ENCODE peak calls at places on chromosome 2, in five cellular contexts. X, W, V, G and Y are unnamed samples.

GRCh38 chr2:73999881-74000597 is 15.3 kb downstream of the TET3 start:
- DNase-seq in V (no peak), G (no peak), W (peak), X (peak), Y (peak)

GRCh38 chr2:132774189-132774588 is 104.2 kb upstream of the LYPD1 start:
- DNase-seq in X (no peak), V (no peak), W (no peak), G (no peak), Y (peak)

GRCh38 chr2:71851094-71851755 is 296.4 kb downstream of the CYP26B1 start:
- DNase-seq in V (no peak), G (no peak), X (peak), W (no peak), Y (no peak)

GRCh38 chr2:109218087-109218791 is 89.2 kb downstream of the SH3RF3 start:
- DNase-seq in G (no peak), V (peak), X (no peak), W (no peak), Y (peak)

GRCh38 chr2:216056739-216057138 is 24.9 kb downstream of the PECR start:
- DNase-seq in G (no peak), V (no peak), X (no peak), W (no peak), Y (no peak)

GRCh38 chr2:1990151-1990589 is 245.9 kb upstream of the PXDN start:
- DNase-seq in V (no peak), X (no peak), W (no peak), G (no peak), Y (no peak)

GRCh38 chr2:46848446-46848845 is 67.2 kb downstream of the MCFD2 start:
- DNase-seq in V (no peak), G (no peak), W (no peak), X (peak), Y (no peak)

GRCh38 chr2:37688771-37689468 is 17.5 kb upstream of the CDC42EP3 start:
- DNase-seq in X (peak), W (peak), V (no peak), G (no peak), Y (peak)

GRCh38 chr2:120453635-120453998 is 107.7 kb downstream of the INHBB start:
- DNase-seq in G (no peak), X (no peak), W (no peak), V (peak), Y (peak)

GRCh38 chr2:179729961-179730360 is 131.5 kb downstream of the ZNF385B start:
- DNase-seq in W (no peak), G (no peak), V (no peak), X (no peak), Y (no peak)

GRCh38 chr2:70113396-70114100 is 26.3 kb downstream of the PCBP1 start:
- DNase-seq in V (no peak), G (no peak), X (no peak), W (no peak), Y (no peak)

GRCh38 chr2:48284624-48285212 is 245.2 kb upstream of the STON1 start:
- DNase-seq in V (no peak), G (no peak), W (no peak), X (no peak), Y (no peak)

GRCh38 chr2:235634435-235635152 is 140.8 kb downstream of the AGAP1 start:
- DNase-seq in G (no peak), X (no peak), V (no peak), W (no peak), Y (peak)

GRCh38 chr2:14199040-14199439 is 433.5 kb upstream of the LRATD1 start:
- DNase-seq in X (no peak), G (no peak), V (no peak), W (no peak), Y (no peak)

GRCh38 chr2:219298759-219299371 is 10.3 kb downstream of the PTPRN start:
- DNase-seq in X (peak), V (peak), G (peak), W (peak), Y (peak)

GRCh38 chr2:117536139-117536538 is 278.4 kb upstream of the DDX18 start:
- DNase-seq in V (peak), X (no peak), W (no peak), G (no peak), Y (no peak)

GRCh38 chr2:204468689-204469429 is 76.4 kb upstream of the PARD3B start:
- DNase-seq in X (no peak), G (no peak), V (no peak), W (no peak), Y (peak)

GRCh38 chr2:210938228-210938627 is 381.8 kb downstream of the CPS1 start:
- DNase-seq in X (no peak), G (no peak), W (no peak), V (no peak), Y (no peak)

GRCh38 chr2:241877197-241877685 is 7.7 kb downstream of the RTP5 start:
- DNase-seq in G (no peak), X (no peak), W (no peak), V (no peak), Y (no peak)

GRCh38 chr2:126921066-126921465 is 22.4 kb downstream of the TEX51 start:
- DNase-seq in X (no peak), G (no peak), W (no peak), V (no peak), Y (no peak)

GRCh38 chr2:39379643-39380524 is 57.2 kb downstream of the MAP4K3 start:
- DNase-seq in W (peak), V (peak), X (no peak), G (no peak), Y (peak)

GRCh38 chr2:171922230-171923022 is at the start of gene HAT1:
- DNase-seq in X (peak), V (peak), G (peak), W (peak), Y (peak)
- TF ChIP-seq POLR2A in X (peak), V (no peak), G (peak), W (peak), Y (peak)

GRCh38 chr2:11290211-11290610 is 54.2 kb downstream of the ROCK2 start:
- DNase-seq in G (no peak), W (no peak), V (no peak), X (no peak), Y (no peak)
- TF ChIP-seq POLR2A in G (no peak), W (no peak), V (no peak), X (no peak), Y (no peak)

GRCh38 chr2:238060542-238061309 is at the start of gene SCLY:
- DNase-seq in X (peak), G (peak), V (peak), W (peak), Y (peak)
- TF ChIP-seq POLR2A in X (peak), G (peak), V (peak), W (peak), Y (peak)

DNA sequence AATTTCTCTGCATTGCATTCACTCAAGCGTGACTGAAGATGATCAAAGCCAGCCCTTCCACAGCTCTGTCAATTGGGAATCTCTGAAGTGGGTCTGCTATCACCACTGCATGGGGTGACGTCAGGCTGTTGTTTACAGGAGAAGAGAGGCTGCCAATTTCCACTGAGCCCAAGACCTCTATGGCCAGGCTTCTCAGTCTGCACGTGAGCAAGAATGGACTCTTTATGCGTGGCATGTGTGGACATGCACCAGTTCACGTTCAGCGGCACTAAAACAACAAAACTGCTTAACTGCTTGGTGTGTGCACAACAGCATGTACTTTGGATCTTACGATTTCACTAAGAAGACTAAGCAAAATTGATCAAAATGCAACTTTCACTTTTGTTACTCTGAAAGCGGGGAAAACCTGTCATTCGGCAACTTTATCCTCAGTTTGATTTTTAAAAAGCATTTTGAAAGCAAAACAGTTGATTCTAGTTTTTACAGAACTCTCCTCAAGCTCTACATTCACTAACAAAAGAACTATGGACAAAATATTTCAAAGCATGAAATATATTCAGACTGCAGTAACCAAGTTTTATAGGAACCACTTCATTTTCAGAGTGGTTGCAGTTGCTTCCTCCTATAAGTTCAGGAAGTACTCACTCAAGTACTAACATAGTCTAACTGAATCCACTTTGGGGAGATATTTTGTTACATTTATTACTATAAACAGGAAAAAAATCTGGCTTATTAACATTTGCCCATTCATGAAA is 77.0 kb upstream of the SERTAD2 start:
- DNase-seq in V (peak), W (peak), G (peak), X (peak), Y (peak)
- TF ChIP-seq POLR2A in V (peak), W (no peak), G (no peak), X (peak), Y (no peak)

GRCh38 chr2:121790276-121790956 is 35.0 kb downstream of the TSN start:
- DNase-seq in X (no peak), W (no peak), G (no peak), V (peak), Y (peak)

GRCh38 chr2:121793816-121794215 is 38.4 kb downstream of the TSN start:
- DNase-seq in V (no peak), G (no peak), X (no peak), W (no peak), Y (no peak)

GRCh38 chr2:121791253-121791652 is 35.8 kb downstream of the TSN start:
- DNase-seq in X (no peak), G (no peak), V (no peak), W (no peak), Y (no peak)

GRCh38 chr2:121794233-121794632 is 38.8 kb downstream of the TSN start:
- DNase-seq in W (no peak), X (no peak), V (no peak), G (no peak), Y (no peak)

DNA sequence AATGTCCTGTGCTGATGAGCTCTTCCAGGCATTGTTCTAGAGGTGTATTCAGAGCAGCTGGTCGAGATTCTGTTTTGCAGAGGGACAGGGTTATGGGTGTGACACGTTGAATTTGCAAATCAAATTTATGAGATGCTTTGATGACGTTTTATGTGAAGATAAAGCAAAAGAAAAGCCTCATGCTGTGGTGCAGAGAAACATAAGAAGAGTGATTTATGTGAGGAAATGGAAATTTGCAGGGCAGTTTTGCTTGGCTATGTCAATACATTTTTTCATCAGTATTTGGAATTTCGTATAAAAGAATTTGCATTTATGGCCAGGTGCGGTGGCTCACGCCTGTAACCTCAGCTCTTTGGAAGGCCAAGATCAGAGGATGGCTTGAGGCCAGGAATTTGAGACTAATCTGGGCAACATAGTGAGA is 36.4 kb downstream of the TSN start:
- DNase-seq in X (no peak), V (no peak), W (no peak), G (no peak), Y (no peak)
- TF ChIP-seq POLR2A in X (no peak), V (no peak), W (no peak), G (no peak), Y (no peak)

DNA sequence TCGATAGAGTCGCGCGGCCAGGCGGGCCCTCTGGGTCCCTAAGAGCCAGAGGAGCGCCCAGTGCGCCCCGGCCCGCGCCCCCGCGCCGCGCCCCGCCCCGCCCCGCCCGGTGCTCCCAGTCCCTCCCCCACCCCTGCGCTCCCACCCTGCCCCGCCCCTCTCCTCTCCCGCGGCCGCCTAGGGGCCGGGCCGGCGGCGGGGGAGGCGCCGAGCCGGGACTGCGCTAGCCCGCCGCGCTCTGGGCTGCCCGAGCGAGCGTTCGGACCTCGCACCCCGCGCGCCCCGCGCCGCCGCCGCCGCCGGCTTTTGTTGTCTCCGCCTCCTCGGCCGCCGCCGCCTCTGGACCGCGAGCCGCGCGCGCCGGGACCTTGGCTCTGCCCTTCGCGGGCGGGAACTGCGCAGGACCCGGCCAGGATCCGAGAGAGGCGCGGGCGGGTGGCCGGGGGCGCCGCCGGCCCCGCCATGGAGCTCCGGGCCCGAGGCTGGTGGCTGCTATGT is at the start of gene GPC1:
- DNase-seq in W (peak), G (peak), X (peak), V (peak), Y (peak)
- TF ChIP-seq POLR2A in W (peak), G (peak), X (no peak), V (no peak), Y (peak)

DNA sequence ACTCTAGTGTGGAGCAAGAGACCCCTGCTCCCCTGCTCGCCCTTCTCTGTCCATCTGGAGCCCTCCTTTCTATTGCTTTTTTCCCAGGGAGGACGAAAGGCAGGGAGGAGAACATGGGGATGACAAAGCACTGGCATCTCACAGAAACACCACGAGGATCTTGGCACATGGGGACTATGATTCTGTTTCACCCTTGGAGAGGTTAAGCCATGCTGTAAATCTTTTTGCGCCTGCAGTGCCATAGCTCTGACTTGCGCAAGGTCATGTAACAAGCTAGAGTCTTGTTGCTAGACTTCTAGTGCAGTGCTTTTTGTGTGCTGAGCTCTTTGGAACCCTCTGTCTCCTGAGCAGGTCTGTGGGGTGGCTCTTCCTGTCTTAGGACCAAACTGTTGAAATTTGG is 57.3 kb downstream of the APOB start:
- DNase-seq in G (no peak), W (no peak), X (peak), V (no peak), Y (no peak)
- TF ChIP-seq POLR2A in G (no peak), W (no peak), X (no peak), V (no peak), Y (no peak)

DNA sequence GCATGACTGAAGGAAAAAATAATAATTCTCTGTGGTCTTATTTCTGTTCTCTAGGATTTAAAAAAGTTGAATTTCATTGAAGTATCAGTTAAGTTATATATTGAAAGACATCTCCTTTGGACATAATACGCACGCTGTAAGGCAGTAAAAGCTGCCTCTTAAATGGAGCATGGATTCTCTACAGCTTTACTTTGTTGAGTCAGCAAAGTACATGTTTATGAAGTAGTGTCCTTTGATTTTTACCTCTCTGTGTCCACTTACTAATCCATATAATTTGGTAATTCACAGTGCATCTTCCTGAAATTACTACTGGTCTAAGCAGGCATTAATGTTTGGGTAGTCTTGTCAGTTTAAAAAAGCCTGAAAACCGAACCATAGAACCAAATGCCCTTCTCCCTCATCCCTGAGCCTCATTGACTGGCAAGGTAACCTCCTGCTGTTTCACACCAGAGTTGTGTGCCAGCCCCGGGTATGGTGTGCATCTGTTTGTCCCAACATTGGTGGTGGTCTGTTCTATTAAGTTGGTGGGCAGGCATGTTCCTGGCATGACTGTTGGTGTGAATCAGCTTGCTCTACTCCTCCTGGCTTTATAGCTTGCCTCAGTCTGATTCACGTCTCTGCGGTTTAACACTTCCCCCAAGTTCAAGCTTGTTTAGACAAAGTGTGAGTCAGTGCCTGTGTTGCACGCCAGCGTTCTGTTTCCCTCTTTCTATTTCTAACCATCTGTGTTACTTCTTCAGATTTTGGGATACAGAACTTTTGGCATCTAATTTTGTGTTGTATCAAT is 71.0 kb upstream of the ITM2C start:
- DNase-seq in G (peak), X (peak), W (peak), V (no peak), Y (peak)
- TF ChIP-seq POLR2A in G (no peak), X (no peak), W (peak), V (no peak), Y (peak)

DNA sequence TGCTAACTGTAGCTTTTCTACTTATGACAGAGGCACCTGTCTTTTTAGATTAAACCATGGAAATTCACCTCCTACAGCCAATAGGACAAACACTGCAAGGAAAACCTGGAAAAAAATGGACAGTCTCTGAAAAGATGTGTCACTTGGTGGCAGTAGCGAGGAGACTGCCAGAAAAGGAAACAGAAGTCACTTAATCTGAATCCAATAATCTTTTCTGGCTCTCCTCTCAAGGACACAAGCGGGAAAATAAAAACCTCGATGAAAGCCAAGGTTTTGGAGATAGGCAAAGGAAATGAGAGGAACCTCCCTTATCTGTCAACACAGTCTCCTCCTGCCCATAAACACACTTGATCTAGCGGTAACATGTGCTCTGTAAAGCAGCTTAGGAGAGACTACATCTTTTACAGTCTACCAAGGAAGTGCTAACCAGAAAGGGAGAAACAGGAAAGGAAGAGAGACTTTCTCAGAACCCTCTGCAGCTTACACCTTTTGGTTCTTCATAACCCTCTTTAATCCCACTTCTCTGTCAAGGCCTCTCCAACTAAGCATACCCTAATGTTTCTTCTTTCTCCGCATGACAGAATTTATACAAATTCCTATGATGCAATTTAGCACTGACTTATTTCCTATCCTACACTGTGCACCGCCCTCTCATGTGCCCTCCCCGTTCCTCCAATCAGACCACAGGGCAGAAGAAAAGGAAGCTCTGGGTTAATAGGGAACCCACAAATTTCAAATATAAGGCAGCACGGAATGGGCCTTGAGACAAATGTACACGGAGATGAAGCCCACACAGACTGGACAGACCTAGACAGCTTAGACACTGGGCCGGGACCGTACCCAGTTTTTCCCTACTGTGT is 52.8 kb downstream of the CLASP1 start:
- DNase-seq in V (peak), X (no peak), G (peak), W (peak), Y (peak)
- TF ChIP-seq POLR2A in V (no peak), X (no peak), G (no peak), W (no peak), Y (no peak)

GRCh38 chr2:217510790-217511291 is 492.0 kb downstream of the TNS1 start:
- DNase-seq in X (peak), G (peak), V (peak), W (peak), Y (peak)
- TF ChIP-seq POLR2A in X (no peak), G (no peak), V (no peak), W (no peak), Y (peak)